ENCODE peak calls at places on chromosomes 12 and 14, in four cellular contexts. One of them, this sample, is unnamed. For H3K4me1 and H3K9me3, the result is how much of the 10 kb centered on the place peaks cover.

GRCh38 chr14:64541261-64541970 is 875 bp downstream of the HSPA2 start:
- DNase-seq in lower lobe of right lung: peak
- DNase-seq in GM23248: peak
- DNase-seq in hepatocyte: no peak
- DNase-seq in this sample: no peak

GRCh38 chr14:22099942-22100763 is 426.5 kb upstream of the OR4E1 start:
- DNase-seq in lower lobe of right lung: no peak
- DNase-seq in GM23248: peak
- DNase-seq in hepatocyte: peak
- DNase-seq in this sample: peak

GRCh38 chr12:13100882-13101769 is 2.3 kb downstream of the GSG1 start:
- DNase-seq in lower lobe of right lung: peak
- DNase-seq in GM23248: peak
- DNase-seq in hepatocyte: peak
- DNase-seq in this sample: peak

GRCh38 chr14:50191499-50191898 is 39.9 kb downstream of the SOS2 start:
- DNase-seq in lower lobe of right lung: no peak
- DNase-seq in GM23248: no peak
- DNase-seq in hepatocyte: no peak
- DNase-seq in this sample: no peak

GRCh38 chr12:57549203-57549908 is 488 bp upstream of the KIF5A start:
- DNase-seq in lower lobe of right lung: no peak
- DNase-seq in GM23248: no peak
- DNase-seq in hepatocyte: no peak
- DNase-seq in this sample: no peak

GRCh38 chr12:120474092-120474960 is 4.8 kb upstream of the SRSF9 start:
- DNase-seq in lower lobe of right lung: no peak
- DNase-seq in GM23248: peak
- DNase-seq in hepatocyte: peak
- DNase-seq in this sample: peak

GRCh38 chr14:95870772-95871171 is 5.9 kb upstream of the TUNAR start:
- DNase-seq in lower lobe of right lung: no peak
- DNase-seq in GM23248: no peak
- DNase-seq in hepatocyte: no peak
- DNase-seq in this sample: no peak

GRCh38 chr12:102659200-102659911 is 179.0 kb upstream of the IGF1 start:
- DNase-seq in lower lobe of right lung: no peak
- DNase-seq in GM23248: no peak
- DNase-seq in hepatocyte: no peak
- DNase-seq in this sample: no peak

GRCh38 chr14:31346097-31346496 is 74.3 kb downstream of the HEATR5A start:
- DNase-seq in lower lobe of right lung: no peak
- DNase-seq in GM23248: no peak
- DNase-seq in hepatocyte: no peak
- DNase-seq in this sample: no peak

GRCh38 chr14:93263416-93263815 is 56.4 kb downstream of the UBR7 start:
- DNase-seq in lower lobe of right lung: no peak
- DNase-seq in GM23248: peak
- DNase-seq in hepatocyte: no peak
- DNase-seq in this sample: no peak

GRCh38 chr14:103552811-103553210 is 9.6 kb downstream of the BAG5 start:
- DNase-seq in lower lobe of right lung: peak
- DNase-seq in GM23248: no peak
- DNase-seq in hepatocyte: no peak
- DNase-seq in this sample: no peak

GRCh38 chr12:130222519-130223255 is 60.4 kb downstream of the FZD10 start:
- DNase-seq in lower lobe of right lung: no peak
- DNase-seq in GM23248: no peak
- DNase-seq in hepatocyte: no peak
- DNase-seq in this sample: no peak

GRCh38 chr14:99242816-99243795 is 28.9 kb downstream of the BCL11B start:
- DNase-seq in lower lobe of right lung: no peak
- DNase-seq in GM23248: no peak
- DNase-seq in hepatocyte: no peak
- DNase-seq in this sample: no peak

GRCh38 chr14:99246536-99247083 is 25.4 kb downstream of the BCL11B start:
- DNase-seq in lower lobe of right lung: peak
- DNase-seq in GM23248: no peak
- DNase-seq in hepatocyte: no peak
- DNase-seq in this sample: no peak

GRCh38 chr14:99245541-99246511 is 26.2 kb downstream of the BCL11B start:
- DNase-seq in lower lobe of right lung: peak
- DNase-seq in GM23248: no peak
- DNase-seq in hepatocyte: peak
- DNase-seq in this sample: no peak

GRCh38 chr14:99244299-99244959 is 27.6 kb downstream of the BCL11B start:
- DNase-seq in lower lobe of right lung: no peak
- DNase-seq in GM23248: no peak
- DNase-seq in hepatocyte: no peak
- DNase-seq in this sample: no peak

DNA sequence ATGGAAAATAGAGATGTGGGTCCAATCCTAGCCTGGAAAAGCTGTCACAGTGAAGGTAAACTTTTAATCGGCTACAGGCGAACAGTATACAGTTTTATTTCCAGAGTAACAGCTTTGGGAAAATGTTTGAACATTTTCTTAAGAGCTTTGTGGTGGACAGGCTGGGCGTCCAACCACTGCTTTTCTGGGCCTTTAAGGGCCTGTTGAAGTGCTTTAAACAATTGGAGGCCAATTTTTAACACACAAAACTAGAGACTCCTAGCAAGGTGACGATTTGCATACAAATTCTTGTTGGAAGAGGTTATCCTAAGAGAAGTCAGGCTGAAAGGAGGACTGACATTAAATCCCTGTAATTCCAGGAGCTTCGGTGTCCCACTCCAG is 27.0 kb downstream of the BCL11B start:
- DNase-seq in lower lobe of right lung: no peak
- DNase-seq in GM23248: no peak
- DNase-seq in hepatocyte: no peak
- DNase-seq in this sample: no peak
- H3K4me1 ChIP-seq in lower lobe of right lung: under half
- H3K4me1 ChIP-seq in GM23248: under half
- H3K4me1 ChIP-seq in hepatocyte: under half
- H3K4me1 ChIP-seq in this sample: under half

GRCh38 chr12:34396861-34397590 is 374.7 kb downstream of the ALG10 start:
- DNase-seq in lower lobe of right lung: peak
- DNase-seq in GM23248: no peak
- DNase-seq in hepatocyte: no peak
- DNase-seq in this sample: peak
- H3K9me3 ChIP-seq in lower lobe of right lung: under half
- H3K9me3 ChIP-seq in GM23248: under half
- H3K9me3 ChIP-seq in hepatocyte: under half
- H3K9me3 ChIP-seq in this sample: under half

GRCh38 chr12:105982022-105982421 is 156.7 kb downstream of the NUAK1 start:
- DNase-seq in lower lobe of right lung: peak
- DNase-seq in GM23248: no peak
- DNase-seq in hepatocyte: no peak
- DNase-seq in this sample: no peak

GRCh38 chr12:105980533-105980932 is 158.2 kb downstream of the NUAK1 start:
- DNase-seq in lower lobe of right lung: no peak
- DNase-seq in GM23248: no peak
- DNase-seq in hepatocyte: no peak
- DNase-seq in this sample: no peak

GRCh38 chr12:105986779-105987686 is 151.7 kb downstream of the NUAK1 start:
- DNase-seq in lower lobe of right lung: no peak
- DNase-seq in GM23248: peak
- DNase-seq in hepatocyte: peak
- DNase-seq in this sample: no peak

GRCh38 chr12:105985383-105985782 is 153.4 kb downstream of the NUAK1 start:
- DNase-seq in lower lobe of right lung: no peak
- DNase-seq in GM23248: no peak
- DNase-seq in hepatocyte: no peak
- DNase-seq in this sample: no peak

GRCh38 chr12:105983622-105984325 is 155.0 kb downstream of the NUAK1 start:
- DNase-seq in lower lobe of right lung: no peak
- DNase-seq in GM23248: peak
- DNase-seq in hepatocyte: no peak
- DNase-seq in this sample: no peak
- H3K4me1 ChIP-seq in lower lobe of right lung: under half
- H3K4me1 ChIP-seq in GM23248: under half
- H3K4me1 ChIP-seq in hepatocyte: under half
- H3K4me1 ChIP-seq in this sample: under half

DNA sequence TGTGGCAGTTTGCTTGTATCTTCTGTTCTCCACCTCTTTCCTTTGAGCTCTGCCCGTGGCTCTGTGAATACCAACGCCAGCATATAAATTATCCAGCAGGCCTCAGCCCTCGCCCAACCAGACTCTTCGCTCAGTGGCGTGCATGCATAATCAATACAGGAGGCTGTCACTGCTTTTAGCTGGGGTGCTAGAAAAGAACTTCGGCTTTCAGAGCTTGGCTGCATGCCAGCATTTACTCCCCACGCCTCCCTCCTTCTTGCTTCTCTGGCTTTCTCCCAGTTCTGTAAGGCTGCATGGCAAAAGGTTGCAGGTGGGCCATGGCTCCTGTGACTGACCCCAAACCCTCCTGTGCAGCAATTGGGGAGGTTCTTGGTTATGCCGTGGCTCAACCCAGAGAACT is 26.9 kb downstream of the NRXN3 start:
- DNase-seq in lower lobe of right lung: no peak
- DNase-seq in GM23248: no peak
- DNase-seq in hepatocyte: no peak
- DNase-seq in this sample: no peak
- H3K9me3 ChIP-seq in lower lobe of right lung: under half
- H3K9me3 ChIP-seq in GM23248: under half
- H3K9me3 ChIP-seq in hepatocyte: under half
- H3K9me3 ChIP-seq in this sample: under half

GRCh38 chr12:132174015-132174660 is 29.9 kb downstream of the NOC4L start:
- DNase-seq in lower lobe of right lung: no peak
- DNase-seq in GM23248: no peak
- DNase-seq in hepatocyte: no peak
- DNase-seq in this sample: no peak
- H3K4me1 ChIP-seq in lower lobe of right lung: under half
- H3K4me1 ChIP-seq in GM23248: under half
- H3K4me1 ChIP-seq in hepatocyte: under half
- H3K4me1 ChIP-seq in this sample: under half

GRCh38 chr12:70251226-70251625 is 8.0 kb downstream of the CNOT2 start:
- DNase-seq in lower lobe of right lung: no peak
- DNase-seq in GM23248: no peak
- DNase-seq in hepatocyte: no peak
- DNase-seq in this sample: no peak
- H3K9me3 ChIP-seq in lower lobe of right lung: under half
- H3K9me3 ChIP-seq in GM23248: under half
- H3K9me3 ChIP-seq in hepatocyte: under half
- H3K9me3 ChIP-seq in this sample: under half